ENCODE peak calls at places on chromosomes 11 and 22, in seven cellular contexts. Q is HCT116, C is K562, B is HepG2, K is GM12878, A is SK-N-SH, E is H1. M is an unnamed sample.

GRCh38 chr11:70203749-70204465 is 811 bp downstream of the FADD start:
- DNase-seq in Q (peak), C (peak), B (peak), K (peak), A (peak), E (no peak), M (peak)

GRCh38 chr11:108206969-108207682 is 15.3 kb downstream of the NPAT start:
- DNase-seq in Q (no peak), C (no peak), B (no peak), K (no peak), A (no peak), E (no peak), M (peak)

GRCh38 chr22:39236321-39237275 is 8.2 kb downstream of the PDGFB start:
- DNase-seq in Q (no peak), C (peak), B (no peak), K (peak), A (no peak), E (no peak), M (no peak)

GRCh38 chr11:44457862-44458261 is 107.6 kb upstream of the CD82 start:
- DNase-seq in Q (no peak), C (no peak), B (no peak), K (no peak), A (peak), E (no peak), M (no peak)

GRCh38 chr22:38774496-38775166 is 18.8 kb upstream of the SUN2 start:
- DNase-seq in Q (no peak), C (no peak), B (no peak), K (no peak), A (no peak), E (no peak), M (no peak)

GRCh38 chr11:125082611-125083311 is 19.7 kb downstream of the SLC37A2 start:
- DNase-seq in Q (peak), C (no peak), B (peak), K (no peak), A (peak), E (no peak), M (no peak)

GRCh38 chr11:122754553-122755322 is 83.6 kb upstream of the CRTAM start:
- DNase-seq in Q (peak), C (peak), B (peak), K (no peak), A (no peak), E (peak), M (peak)

GRCh38 chr11:9029477-9029876 is 25.7 kb upstream of the NRIP3 start:
- DNase-seq in Q (no peak), C (no peak), B (no peak), K (no peak), A (no peak), E (no peak), M (no peak)

GRCh38 chr22:49972163-49973017 is 11.8 kb downstream of the PIM3 start:
- DNase-seq in Q (no peak), C (peak), B (no peak), K (no peak), A (peak), E (no peak), M (no peak)

GRCh38 chr11:2302844-2303626 is 1.2 kb downstream of the TSPAN32 start:
- DNase-seq in Q (no peak), C (no peak), B (no peak), K (no peak), A (peak), E (no peak), M (no peak)

GRCh38 chr11:74182635-74183034 is 11.5 kb downstream of the PPME1 start:
- DNase-seq in Q (no peak), C (no peak), B (no peak), K (no peak), A (no peak), E (no peak), M (peak)

GRCh38 chr22:30290679-30291333 is 1.5 kb upstream of the CASTOR1 start:
- DNase-seq in Q (no peak), C (no peak), B (peak), K (no peak), A (peak), E (no peak), M (peak)

GRCh38 chr11:93143186-93143585 is 54.6 kb downstream of the SLC36A4 start:
- DNase-seq in Q (no peak), C (no peak), B (no peak), K (no peak), A (no peak), E (no peak), M (no peak)

GRCh38 chr22:37746366-37747089 is 49.7 kb downstream of the TRIOBP start:
- DNase-seq in Q (no peak), C (peak), B (no peak), K (no peak), A (peak), E (no peak), M (no peak)

GRCh38 chr11:22341582-22341919 is 3.4 kb downstream of the SLC17A6 start:
- DNase-seq in Q (no peak), C (no peak), B (no peak), K (no peak), A (no peak), E (no peak), M (no peak)

GRCh38 chr22:41447435-41448188 is 1.0 kb upstream of the TOB2 start:
- DNase-seq in Q (no peak), C (peak), B (peak), K (no peak), A (peak), E (no peak), M (peak)

GRCh38 chr11:62144641-62145255 is 20.9 kb downstream of the INCENP start:
- DNase-seq in Q (no peak), C (no peak), B (no peak), K (no peak), A (peak), E (no peak), M (no peak)

GRCh38 chr11:117833401-117833891 is 8.9 kb upstream of the FXYD2 start:
- DNase-seq in Q (no peak), C (no peak), B (no peak), K (no peak), A (peak), E (no peak), M (no peak)

GRCh38 chr22:39593931-39594285 is 23.4 kb downstream of the CACNA1I start:
- DNase-seq in Q (no peak), C (no peak), B (no peak), K (no peak), A (no peak), E (no peak), M (no peak)

GRCh38 chr11:91792779-91793262 is 431.8 kb upstream of the FAT3 start:
- DNase-seq in Q (no peak), C (peak), B (no peak), K (no peak), A (no peak), E (no peak), M (no peak)

GRCh38 chr11:35308157-35308556 is 111.2 kb downstream of the SLC1A2 start:
- DNase-seq in Q (no peak), C (no peak), B (no peak), K (no peak), A (no peak), E (no peak), M (no peak)

GRCh38 chr11:73252577-73253191 is 19.5 kb upstream of the P2RY6 start:
- DNase-seq in Q (peak), C (no peak), B (no peak), K (no peak), A (peak), E (no peak), M (peak)

GRCh38 chr11:16612801-16613400 is 125.5 kb upstream of the C11orf58 start:
- DNase-seq in Q (no peak), C (no peak), B (no peak), K (no peak), A (peak), E (no peak), M (no peak)

GRCh38 chr22:46308283-46308988 is 11.8 kb downstream of the GTSE1 start:
- DNase-seq in Q (no peak), C (no peak), B (no peak), K (no peak), A (no peak), E (no peak), M (no peak)

GRCh38 chr22:46300491-46300890 is 3.8 kb downstream of the GTSE1 start:
- DNase-seq in Q (no peak), C (no peak), B (no peak), K (no peak), A (no peak), E (no peak), M (no peak)

GRCh38 chr22:46299101-46299500 is 2.4 kb downstream of the GTSE1 start:
- DNase-seq in Q (no peak), C (no peak), B (no peak), K (no peak), A (no peak), E (no peak), M (no peak)

DNA sequence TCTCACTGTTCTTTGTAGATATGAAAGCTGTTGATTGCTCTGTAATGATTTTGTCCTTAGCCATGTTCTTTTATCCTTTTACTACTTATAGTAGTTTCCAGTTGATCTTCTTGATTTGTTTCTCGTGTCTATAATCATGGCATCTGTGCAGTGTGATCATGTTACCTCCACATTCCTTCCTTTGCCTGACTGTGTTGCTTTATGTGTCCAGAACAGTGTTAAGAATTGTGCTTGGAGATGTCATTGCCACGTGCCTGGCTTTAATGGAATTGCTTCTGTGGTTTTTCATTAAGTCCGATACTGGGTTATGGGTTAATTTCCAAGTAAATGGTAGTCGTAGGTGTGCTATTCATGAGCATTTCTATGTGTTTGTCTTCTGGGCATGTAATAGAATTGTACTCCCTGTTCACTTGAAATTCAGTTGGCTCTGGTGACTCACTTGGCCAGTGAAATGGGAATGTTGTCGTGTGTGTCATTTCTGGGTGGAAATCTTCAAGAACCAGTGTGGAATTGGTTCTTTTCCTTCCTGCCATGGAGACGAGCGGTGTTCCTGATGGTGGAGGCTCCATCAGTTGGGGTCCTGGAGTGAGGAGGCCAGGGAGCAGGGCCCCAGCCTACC is 6.8 kb downstream of the GTSE1 start:
- DNase-seq in Q (no peak), C (no peak), B (no peak), K (no peak), A (no peak), E (no peak), M (no peak)
- TF ChIP-seq JUND in Q (no peak), C (no peak), B (no peak), K (no peak), A (no peak), E (no peak), M (no peak)

DNA sequence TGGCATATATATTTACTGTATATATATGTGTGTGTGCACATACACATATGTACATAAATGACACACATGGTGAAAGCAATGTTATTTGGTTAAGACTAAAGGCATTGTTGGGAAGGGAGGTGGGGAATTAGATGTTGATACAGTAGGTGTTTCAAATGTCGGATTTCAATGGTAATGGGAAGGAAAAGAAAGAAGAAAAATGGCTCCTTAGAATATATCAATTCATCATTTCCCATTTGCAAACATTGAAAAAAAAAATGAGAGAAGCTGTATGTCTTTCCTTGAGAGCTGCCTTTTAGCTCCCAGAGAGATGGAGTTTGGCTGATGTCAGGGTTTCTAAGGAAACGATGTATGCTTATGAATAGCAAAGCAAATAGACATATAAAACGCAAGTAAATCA is 33.4 kb upstream of the ATXN10 start:
- DNase-seq in Q (no peak), C (no peak), B (no peak), K (no peak), A (no peak), E (no peak), M (no peak)
- TF ChIP-seq JUND in Q (no peak), C (no peak), B (no peak), K (no peak), A (no peak), E (no peak), M (no peak)

DNA sequence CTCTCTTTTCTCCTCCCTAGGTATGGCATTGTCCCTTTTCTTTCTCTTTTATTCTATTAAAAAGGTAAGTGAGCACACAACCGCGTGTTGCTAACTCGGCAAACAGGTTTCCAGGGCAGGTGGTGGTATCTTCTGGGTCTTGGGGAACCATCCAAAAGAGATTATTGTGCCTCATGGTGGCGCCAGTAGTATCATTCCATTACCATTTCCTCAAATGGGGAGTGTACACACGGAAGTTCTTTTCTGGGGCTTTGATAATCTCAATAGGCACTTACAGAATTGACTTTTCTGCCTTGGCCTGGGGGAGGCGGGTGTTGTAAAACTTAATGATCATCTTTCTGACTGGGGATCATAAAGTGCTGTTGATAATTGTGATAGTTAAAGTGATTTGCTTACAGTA is 234.1 kb downstream of the KIRREL3 start:
- DNase-seq in Q (no peak), C (peak), B (no peak), K (no peak), A (no peak), E (no peak), M (no peak)
- TF ChIP-seq JUND in Q (no peak), C (no peak), B (no peak), K (no peak), A (no peak), E (no peak), M (no peak)

GRCh38 chr22:20748820-20749428 is 25.0 kb upstream of the SERPIND1 start:
- DNase-seq in Q (no peak), C (no peak), B (no peak), K (peak), A (no peak), E (no peak), M (no peak)

GRCh38 chr22:20746466-20747189 is 27.3 kb upstream of the SERPIND1 start:
- DNase-seq in Q (no peak), C (no peak), B (no peak), K (no peak), A (no peak), E (no peak), M (no peak)

GRCh38 chr22:20749453-20749852 is 24.5 kb upstream of the SERPIND1 start:
- DNase-seq in Q (no peak), C (no peak), B (no peak), K (no peak), A (no peak), E (no peak), M (no peak)

GRCh38 chr22:20747223-20747622 is 26.7 kb upstream of the SERPIND1 start:
- DNase-seq in Q (no peak), C (no peak), B (no peak), K (no peak), A (no peak), E (no peak), M (no peak)

DNA sequence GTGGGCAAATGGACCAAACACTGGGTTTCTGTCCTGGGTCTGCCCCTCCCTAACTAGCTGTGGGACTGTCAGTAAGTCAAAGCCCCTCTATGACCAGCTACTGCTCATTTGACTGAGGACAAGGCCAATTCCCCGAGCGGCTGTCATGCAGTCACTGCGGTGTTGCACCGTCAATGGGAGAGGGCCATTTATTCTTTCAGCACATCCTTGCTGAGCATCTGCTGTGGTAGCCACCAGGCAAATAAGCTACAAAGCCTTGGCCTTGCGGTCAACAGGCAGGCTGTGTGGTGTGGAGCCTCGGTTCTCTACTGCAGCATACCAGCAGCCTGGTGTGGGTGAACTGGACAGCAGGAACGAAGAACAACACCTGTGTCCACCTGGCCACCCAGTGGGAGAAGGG is 25.8 kb upstream of the SERPIND1 start:
- DNase-seq in Q (no peak), C (no peak), B (no peak), K (no peak), A (no peak), E (no peak), M (no peak)
- TF ChIP-seq JUND in Q (no peak), C (no peak), B (no peak), K (no peak), A (no peak), E (no peak), M (no peak)

GRCh38 chr11:75792997-75793800 is 21.8 kb upstream of the UVRAG start:
- DNase-seq in Q (no peak), C (no peak), B (peak), K (no peak), A (no peak), E (no peak), M (no peak)

GRCh38 chr11:75792127-75792731 is 22.8 kb upstream of the UVRAG start:
- DNase-seq in Q (no peak), C (no peak), B (no peak), K (no peak), A (no peak), E (no peak), M (no peak)

GRCh38 chr11:75796091-75796435 is 18.9 kb upstream of the UVRAG start:
- DNase-seq in Q (no peak), C (no peak), B (no peak), K (no peak), A (no peak), E (no peak), M (no peak)

GRCh38 chr11:75795276-75796090 is 19.5 kb upstream of the UVRAG start:
- DNase-seq in Q (no peak), C (no peak), B (peak), K (no peak), A (no peak), E (no peak), M (no peak)

DNA sequence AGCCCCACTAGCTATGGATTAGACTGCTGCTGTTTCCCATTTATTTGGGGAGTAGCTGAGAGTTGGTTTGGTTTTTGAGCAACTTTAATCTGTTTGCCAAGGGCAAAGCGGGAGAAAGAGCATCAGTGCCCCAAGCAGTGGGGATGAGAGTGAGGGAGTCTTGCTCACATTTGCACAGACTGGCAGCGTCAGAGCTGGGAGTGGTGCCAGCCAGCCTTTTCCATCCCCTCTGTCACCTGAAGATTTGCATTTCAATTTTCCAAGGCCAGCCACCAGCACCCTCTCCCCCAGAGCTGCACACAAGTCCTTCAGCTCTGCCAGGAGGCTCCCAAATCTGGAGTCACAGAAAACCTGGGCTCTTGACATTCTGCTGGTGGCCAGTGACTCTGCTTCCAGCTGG is 21.0 kb upstream of the UVRAG start:
- DNase-seq in Q (no peak), C (no peak), B (no peak), K (no peak), A (no peak), E (no peak), M (no peak)
- TF ChIP-seq JUND in Q (no peak), C (no peak), B (no peak), K (no peak), A (no peak), E (no peak), M (no peak)

DNA sequence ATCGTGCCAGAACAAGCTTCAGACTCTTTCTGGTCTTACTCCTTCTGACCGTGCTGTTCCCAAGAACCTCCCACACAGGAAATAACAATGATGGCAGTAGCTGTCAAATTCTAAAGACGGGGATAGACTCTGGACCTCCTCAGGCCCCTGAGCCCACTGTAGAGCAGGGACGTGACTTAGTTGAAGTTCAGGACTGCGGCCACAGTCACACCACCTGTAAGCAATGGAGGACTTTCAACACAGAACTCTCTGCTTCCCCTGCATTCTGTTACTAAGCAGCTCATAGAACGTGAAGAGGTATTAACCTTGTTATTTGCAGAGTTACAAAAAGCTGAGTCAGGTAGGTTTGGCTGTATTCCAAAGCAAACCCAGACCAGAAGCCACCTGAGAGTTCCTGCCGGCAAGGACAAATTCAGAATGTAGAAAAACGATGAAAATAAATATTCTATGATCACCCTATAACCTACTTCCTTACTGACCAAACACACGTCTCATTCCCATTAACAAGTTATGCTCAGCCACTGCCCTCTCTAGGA is 12.7 kb downstream of the TMEM45B start:
- DNase-seq in Q (peak), C (no peak), B (peak), K (no peak), A (no peak), E (no peak), M (no peak)
- TF ChIP-seq JUND in Q (no peak), C (no peak), B (no peak), K (no peak), A (no peak), E (no peak), M (peak)

GRCh38 chr11:119320593-119321524 is 3.9 kb upstream of the MCAM start:
- DNase-seq in Q (no peak), C (peak), B (no peak), K (no peak), A (no peak), E (no peak), M (peak)
- TF ChIP-seq JUND in Q (no peak), C (no peak), B (no peak), K (no peak), A (no peak), E (no peak), M (no peak)

M was measured in T47D.